ENCODE peak calls at places on chromosome 18, in four cellular contexts. One of them, this sample, is unnamed.
A peak's percentile ranks its signal among the peaks of the same experiment; 100 is the strongest.

GRCh38 chr18:57819119-57819518 is 16.0 kb upstream of the ATP8B1 start:
- DNase-seq in right lobe of liver: no peak
- DNase-seq in heart right ventricle: no peak
- DNase-seq in osteoblast: no peak
- DNase-seq in this sample: no peak

GRCh38 chr18:10536270-10536669 is 10.4 kb downstream of the NAPG start:
- DNase-seq in heart right ventricle: no peak
- DNase-seq in right lobe of liver: no peak
- DNase-seq in osteoblast: no peak
- DNase-seq in this sample: no peak

GRCh38 chr18:12768622-12769021 is 65.8 kb downstream of the PSMG2 start:
- DNase-seq in heart right ventricle: no peak
- DNase-seq in right lobe of liver: no peak
- DNase-seq in osteoblast: peak; percentile 91
- DNase-seq in this sample: no peak

GRCh38 chr18:59690216-59691045 is 6.8 kb downstream of the CCBE1 start:
- DNase-seq in heart right ventricle: no peak
- DNase-seq in osteoblast: peak; percentile 66
- DNase-seq in right lobe of liver: no peak
- DNase-seq in this sample: no peak

GRCh38 chr18:75199327-75199726 is 9.6 kb downstream of the PTGR3 start:
- DNase-seq in heart right ventricle: no peak
- DNase-seq in right lobe of liver: no peak
- DNase-seq in osteoblast: no peak
- DNase-seq in this sample: no peak

GRCh38 chr18:66792466-66792865 is 188.6 kb upstream of the CDH19 start:
- DNase-seq in heart right ventricle: no peak
- DNase-seq in osteoblast: no peak
- DNase-seq in right lobe of liver: no peak
- DNase-seq in this sample: no peak

GRCh38 chr18:45448871-45449270 is 166.4 kb upstream of the SLC14A2 start:
- DNase-seq in heart right ventricle: no peak
- DNase-seq in osteoblast: no peak
- DNase-seq in right lobe of liver: no peak
- DNase-seq in this sample: no peak

GRCh38 chr18:71682591-71682990 is 861.6 kb downstream of the CBLN2 start:
- DNase-seq in right lobe of liver: no peak
- DNase-seq in osteoblast: no peak
- DNase-seq in heart right ventricle: no peak
- DNase-seq in this sample: no peak

GRCh38 chr18:13235326-13235937 is 16.9 kb downstream of the LDLRAD4 start:
- DNase-seq in heart right ventricle: no peak
- DNase-seq in osteoblast: no peak
- DNase-seq in right lobe of liver: no peak
- DNase-seq in this sample: no peak

GRCh38 chr18:71012789-71013188 is 723.9 kb downstream of the SOCS6 start:
- DNase-seq in right lobe of liver: no peak
- DNase-seq in heart right ventricle: no peak
- DNase-seq in osteoblast: no peak
- DNase-seq in this sample: no peak

GRCh38 chr18:75320506-75320905 is 107.0 kb downstream of the SMIM21 start:
- DNase-seq in osteoblast: no peak
- DNase-seq in right lobe of liver: no peak
- DNase-seq in heart right ventricle: no peak
- DNase-seq in this sample: no peak

GRCh38 chr18:63325086-63325686 is 5.6 kb upstream of the BCL2 start:
- DNase-seq in right lobe of liver: no peak
- DNase-seq in osteoblast: no peak
- DNase-seq in heart right ventricle: no peak
- DNase-seq in this sample: no peak

DNA sequence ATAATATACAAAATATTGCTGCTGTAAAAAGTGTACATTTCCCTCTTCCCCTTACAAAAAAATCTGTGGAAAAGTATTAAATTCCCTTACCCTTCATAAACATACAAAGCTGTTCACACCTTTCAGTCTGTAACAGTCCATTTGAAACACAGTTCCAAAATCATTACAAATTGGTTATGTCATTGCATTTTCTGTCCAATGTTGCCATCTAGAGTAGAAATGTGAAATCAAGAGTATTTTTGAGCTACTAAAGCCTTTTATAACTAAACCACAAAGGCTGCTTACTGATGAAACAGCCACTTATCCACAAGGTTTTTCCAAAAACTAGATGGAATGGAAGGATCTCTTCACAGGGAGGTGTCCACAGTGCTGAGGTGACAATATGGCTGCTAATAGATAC is 72.5 kb downstream of the SS18 start:
- DNase-seq in right lobe of liver: no peak
- DNase-seq in heart right ventricle: no peak
- DNase-seq in osteoblast: peak; percentile 39
- DNase-seq in this sample: no peak
- TF ChIP-seq CTCF in right lobe of liver: peak; percentile 6
- TF ChIP-seq CTCF in heart right ventricle: no peak
- TF ChIP-seq CTCF in osteoblast: no peak
- TF ChIP-seq CTCF in this sample: no peak

GRCh38 chr18:31218671-31219383 is 56.2 kb upstream of the DSC1 start:
- DNase-seq in right lobe of liver: no peak
- DNase-seq in osteoblast: no peak
- DNase-seq in heart right ventricle: no peak
- DNase-seq in this sample: no peak
- H3K4me3 ChIP-seq in right lobe of liver: no peak overlapping the region
- H3K4me3 ChIP-seq in osteoblast: no peak overlapping the region
- H3K4me3 ChIP-seq in heart right ventricle: no peak overlapping the region
- H3K4me3 ChIP-seq in this sample: no peak overlapping the region

GRCh38 chr18:3508576-3509559 is 58.9 kb downstream of the TGIF1 start:
- DNase-seq in right lobe of liver: no peak
- DNase-seq in heart right ventricle: no peak
- DNase-seq in osteoblast: no peak
- DNase-seq in this sample: no peak
- H3K27ac ChIP-seq in right lobe of liver: no peak overlapping the region
- H3K27ac ChIP-seq in heart right ventricle: no peak overlapping the region
- H3K27ac ChIP-seq in osteoblast: no peak overlapping the region
- H3K27ac ChIP-seq in this sample: no peak overlapping the region

GRCh38 chr18:25314824-25315223 is 37.1 kb downstream of the ZNF521 start:
- DNase-seq in heart right ventricle: no peak
- DNase-seq in osteoblast: no peak
- DNase-seq in right lobe of liver: no peak
- DNase-seq in this sample: no peak

GRCh38 chr18:25305584-25305983 is 46.4 kb downstream of the ZNF521 start:
- DNase-seq in osteoblast: no peak
- DNase-seq in right lobe of liver: no peak
- DNase-seq in heart right ventricle: no peak
- DNase-seq in this sample: no peak

GRCh38 chr18:25306671-25307070 is 45.3 kb downstream of the ZNF521 start:
- DNase-seq in right lobe of liver: no peak
- DNase-seq in osteoblast: no peak
- DNase-seq in heart right ventricle: no peak
- DNase-seq in this sample: no peak

GRCh38 chr18:25313274-25313673 is 38.7 kb downstream of the ZNF521 start:
- DNase-seq in heart right ventricle: no peak
- DNase-seq in osteoblast: no peak
- DNase-seq in right lobe of liver: no peak
- DNase-seq in this sample: no peak

DNA sequence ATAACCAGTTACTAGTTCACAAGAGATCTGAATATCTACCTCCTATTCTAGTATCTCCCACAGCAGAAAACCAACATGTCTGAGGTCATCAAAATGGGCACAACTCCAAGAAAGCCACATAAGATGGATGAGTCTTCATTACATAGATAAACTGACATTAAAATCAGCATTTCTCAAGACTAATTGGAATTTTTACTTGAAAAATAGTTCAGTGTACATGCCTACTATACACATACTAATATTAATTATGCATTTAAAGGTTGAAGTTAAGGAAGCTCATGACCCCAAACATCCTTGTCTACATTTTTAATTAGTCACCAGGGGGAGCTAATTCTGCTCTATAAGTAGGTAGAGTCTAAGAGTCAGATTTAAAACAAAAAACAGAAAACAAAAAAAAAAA is 41.9 kb downstream of the ZNF521 start:
- DNase-seq in right lobe of liver: no peak
- DNase-seq in osteoblast: no peak
- DNase-seq in heart right ventricle: no peak
- DNase-seq in this sample: no peak
- TF ChIP-seq CTCF in right lobe of liver: no peak
- TF ChIP-seq CTCF in osteoblast: peak; percentile 22
- TF ChIP-seq CTCF in heart right ventricle: peak; percentile 32
- TF ChIP-seq CTCF in this sample: no peak

GRCh38 chr18:8623549-8624106 is 14.4 kb downstream of the RAB12 start:
- DNase-seq in osteoblast: no peak
- DNase-seq in right lobe of liver: peak; percentile 25
- DNase-seq in heart right ventricle: peak; percentile 54
- DNase-seq in this sample: peak; percentile 70
- H3K4me3 ChIP-seq in osteoblast: no peak overlapping the region
- H3K4me3 ChIP-seq in right lobe of liver: no peak overlapping the region
- H3K4me3 ChIP-seq in heart right ventricle: peak overlapping the region; percentile 35
- H3K4me3 ChIP-seq in this sample: no peak overlapping the region

GRCh38 chr18:77012120-77012519 is 120.5 kb downstream of the MBP start:
- DNase-seq in osteoblast: peak; percentile 43
- DNase-seq in heart right ventricle: no peak
- DNase-seq in right lobe of liver: no peak
- DNase-seq in this sample: no peak

GRCh38 chr18:77014538-77014937 is 118.0 kb downstream of the MBP start:
- DNase-seq in osteoblast: no peak
- DNase-seq in heart right ventricle: no peak
- DNase-seq in right lobe of liver: no peak
- DNase-seq in this sample: no peak

GRCh38 chr18:77015176-77015575 is 117.4 kb downstream of the MBP start:
- DNase-seq in heart right ventricle: no peak
- DNase-seq in right lobe of liver: no peak
- DNase-seq in osteoblast: no peak
- DNase-seq in this sample: no peak

GRCh38 chr18:77013777-77014525 is 118.6 kb downstream of the MBP start:
- DNase-seq in right lobe of liver: no peak
- DNase-seq in osteoblast: no peak
- DNase-seq in heart right ventricle: peak; percentile 48
- DNase-seq in this sample: no peak

DNA sequence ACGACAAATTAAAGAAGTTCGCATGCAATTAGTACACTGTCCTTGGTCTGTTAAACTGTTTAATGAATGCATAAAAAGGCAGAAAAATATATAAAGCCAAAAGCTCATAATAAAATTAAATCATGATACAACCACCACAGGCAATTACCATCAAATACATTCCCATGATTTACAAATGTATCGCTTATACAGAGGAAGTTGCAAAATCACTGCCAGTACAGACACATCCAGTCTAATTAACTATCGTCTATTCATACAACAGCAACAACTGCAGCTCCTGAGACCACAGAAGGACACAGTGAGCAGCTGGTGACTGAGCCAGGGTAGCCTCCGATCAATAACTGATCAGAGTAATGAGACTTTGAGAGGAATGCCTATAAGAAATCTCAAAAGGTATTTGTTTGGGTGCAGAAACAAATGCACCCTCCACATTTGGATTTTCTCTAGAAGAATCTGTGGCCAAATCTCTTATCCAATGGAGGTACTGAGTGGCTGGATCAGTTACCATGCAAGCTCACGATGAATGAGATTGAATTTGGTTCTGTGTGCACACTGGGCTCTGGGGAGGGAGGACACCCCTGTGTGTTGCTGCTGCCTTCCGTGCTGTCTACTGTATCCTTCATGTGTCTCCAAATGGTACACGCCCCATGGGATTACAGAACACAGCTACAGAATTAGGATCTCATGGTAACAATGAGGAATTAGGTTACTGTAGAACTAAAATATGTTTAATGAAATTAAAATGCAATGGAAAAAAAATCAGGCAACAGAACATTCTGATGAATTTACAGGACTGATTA is 119.6 kb downstream of the MBP start:
- DNase-seq in right lobe of liver: no peak
- DNase-seq in osteoblast: peak; percentile 80
- DNase-seq in heart right ventricle: no peak
- DNase-seq in this sample: no peak
- H3K27ac ChIP-seq in right lobe of liver: no peak overlapping the region
- H3K27ac ChIP-seq in osteoblast: no peak overlapping the region
- H3K27ac ChIP-seq in heart right ventricle: peak overlapping the region; percentile 79
- H3K27ac ChIP-seq in this sample: peak overlapping the region; percentile 75

GRCh38 chr18:25921677-25922421 is 168.6 kb downstream of the SS18 start:
- DNase-seq in right lobe of liver: no peak
- DNase-seq in osteoblast: peak; percentile 45
- DNase-seq in heart right ventricle: no peak
- DNase-seq in this sample: no peak

DNA sequence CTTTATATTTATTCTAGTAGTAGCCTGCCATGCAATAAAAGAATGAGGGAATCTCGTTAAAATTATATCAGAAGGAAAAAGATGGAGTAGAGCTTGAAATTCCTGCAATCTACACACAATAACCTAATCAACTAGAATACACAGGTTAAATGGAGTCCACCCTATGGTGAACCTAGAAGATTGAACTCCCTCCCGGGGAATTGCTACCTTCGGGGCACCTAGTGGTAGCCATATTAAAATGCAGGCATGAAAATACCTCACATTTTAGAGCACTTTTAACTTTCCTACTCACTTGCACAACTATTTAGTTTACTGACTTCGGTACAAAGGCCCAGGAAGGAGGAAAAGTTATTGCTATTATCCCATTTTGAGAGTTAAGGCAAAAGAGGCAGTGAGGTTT is 174.5 kb downstream of the SS18 start:
- DNase-seq in osteoblast: no peak
- DNase-seq in right lobe of liver: no peak
- DNase-seq in heart right ventricle: no peak
- DNase-seq in this sample: no peak
- TF ChIP-seq CTCF in osteoblast: peak; percentile 20
- TF ChIP-seq CTCF in right lobe of liver: no peak
- TF ChIP-seq CTCF in heart right ventricle: no peak
- TF ChIP-seq CTCF in this sample: no peak

DNA sequence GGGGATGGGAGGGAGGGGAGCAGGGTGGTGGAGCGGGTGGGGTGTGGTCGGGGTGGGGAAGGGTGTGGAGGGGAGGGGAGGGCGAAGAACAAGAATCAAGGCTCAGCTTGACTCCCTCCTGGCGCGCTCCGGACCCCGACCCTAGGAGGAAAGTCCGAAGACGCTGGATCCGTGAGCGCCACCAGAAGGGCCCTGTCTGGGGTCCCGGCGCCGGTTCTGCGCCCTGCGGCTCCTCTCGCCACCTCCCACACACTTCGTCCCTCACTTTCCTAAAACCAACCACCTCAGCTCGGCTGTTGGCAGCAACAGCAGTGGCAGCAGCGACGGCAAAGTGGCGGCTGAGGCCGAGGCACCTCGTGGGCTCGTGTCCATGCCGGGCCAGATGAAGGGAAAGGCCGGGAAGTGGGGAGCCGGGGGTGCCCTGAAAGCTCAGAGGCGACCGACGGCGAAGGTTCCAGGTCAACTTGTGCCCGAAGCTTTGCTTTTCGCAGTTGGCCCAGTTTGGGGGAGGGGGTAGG is 2.1 kb downstream of the KLHL14 start:
- DNase-seq in right lobe of liver: no peak
- DNase-seq in osteoblast: no peak
- DNase-seq in heart right ventricle: no peak
- DNase-seq in this sample: no peak
- H3K4me3 ChIP-seq in right lobe of liver: no peak overlapping the region
- H3K4me3 ChIP-seq in osteoblast: no peak overlapping the region
- H3K4me3 ChIP-seq in heart right ventricle: peak overlapping the region; percentile 48
- H3K4me3 ChIP-seq in this sample: peak overlapping the region; percentile 7

GRCh38 chr18:31244737-31245432 is 73.1 kb upstream of the DSG1 start:
- DNase-seq in heart right ventricle: no peak
- DNase-seq in osteoblast: no peak
- DNase-seq in right lobe of liver: no peak
- DNase-seq in this sample: no peak
- H3K27ac ChIP-seq in heart right ventricle: peak overlapping the region; percentile 74
- H3K27ac ChIP-seq in osteoblast: no peak overlapping the region
- H3K27ac ChIP-seq in right lobe of liver: peak overlapping the region; percentile 30
- H3K27ac ChIP-seq in this sample: no peak overlapping the region

This sample was measured in left lung.